ENCODE peak calls at places on chromosomes 12 and 14, in ten cellular contexts. P is heart left ventricle, B is HCT116, Q is stomach, Y is RWPE1, A is fibroblast of lung, D is kidney epithelial cell, Z is astrocyte of the cerebellum, G is H9, N is brain microvascular endothelial cell. T is an unnamed sample.

GRCh38 chr12:124188059-124188458 is 106.8 kb upstream of the RFLNA start:
- DNase-seq in A (no peak), B (no peak), Z (no peak), D (no peak), G (no peak), Q (no peak), Y (no peak), P (no peak), N (no peak), T (no peak)

GRCh38 chr14:99773496-99774203 is 19.6 kb upstream of the EML1 start:
- DNase-seq in G (no peak), B (no peak), Q (no peak), N (no peak), D (no peak), P (no peak), Y (no peak), A (no peak), Z (no peak), T (no peak)

GRCh38 chr12:124273630-124274029 is 21.3 kb upstream of the RFLNA start:
- DNase-seq in B (peak; percentile 79), Z (no peak), D (peak; percentile 26), A (peak; percentile 19), G (peak; percentile 89), Y (peak; percentile 50), Q (no peak), N (peak; percentile 47), P (no peak), T (peak; percentile 26)

GRCh38 chr14:104882325-104882973 is 17.4 kb downstream of the CEP170B start:
- DNase-seq in N (no peak), Z (no peak), G (peak; percentile 96), D (no peak), Q (peak; percentile 83), Y (peak; percentile 92), P (no peak), B (peak; percentile 36), A (no peak), T (no peak)

GRCh38 chr12:121774968-121775474 is 18.5 kb downstream of the RHOF start:
- DNase-seq in P (no peak), D (no peak), B (no peak), G (no peak), A (no peak), Y (no peak), Z (no peak), Q (no peak), N (no peak), T (no peak)

GRCh38 chr12:55720894-55721444 is 776 bp downstream of the RDH5 start:
- DNase-seq in B (peak; percentile 66), N (peak; percentile 76), Y (peak; percentile 65), P (peak; percentile 54), Z (no peak), D (no peak), Q (peak; percentile 85), G (peak; percentile 84), A (peak; percentile 93), T (peak; percentile 94)

GRCh38 chr12:110230655-110231054 is 50.4 kb upstream of the ATP2A2 start:
- DNase-seq in P (no peak), N (no peak), Z (no peak), Y (no peak), G (no peak), Q (no peak), D (no peak), A (no peak), B (no peak), T (no peak)

GRCh38 chr12:123058471-123058870 is 78.0 kb downstream of the ARL6IP4 start:
- DNase-seq in Z (no peak), Y (no peak), Q (no peak), N (no peak), P (no peak), B (no peak), A (no peak), G (no peak), D (no peak), T (no peak)

GRCh38 chr12:58068706-58069105 is 127.3 kb downstream of the ATP23 start:
- DNase-seq in G (no peak), P (no peak), B (no peak), Y (no peak), Z (no peak), D (no peak), N (no peak), A (no peak), Q (no peak), T (no peak)

GRCh38 chr14:24298892-24299254 is 707 bp downstream of the DHRS1 start:
- DNase-seq in B (peak; percentile 24), Q (no peak), Y (peak; percentile 91), A (peak; percentile 20), Z (no peak), N (peak; percentile 52), G (peak; percentile 38), D (peak; percentile 48), P (no peak), T (peak; percentile 54)

DNA sequence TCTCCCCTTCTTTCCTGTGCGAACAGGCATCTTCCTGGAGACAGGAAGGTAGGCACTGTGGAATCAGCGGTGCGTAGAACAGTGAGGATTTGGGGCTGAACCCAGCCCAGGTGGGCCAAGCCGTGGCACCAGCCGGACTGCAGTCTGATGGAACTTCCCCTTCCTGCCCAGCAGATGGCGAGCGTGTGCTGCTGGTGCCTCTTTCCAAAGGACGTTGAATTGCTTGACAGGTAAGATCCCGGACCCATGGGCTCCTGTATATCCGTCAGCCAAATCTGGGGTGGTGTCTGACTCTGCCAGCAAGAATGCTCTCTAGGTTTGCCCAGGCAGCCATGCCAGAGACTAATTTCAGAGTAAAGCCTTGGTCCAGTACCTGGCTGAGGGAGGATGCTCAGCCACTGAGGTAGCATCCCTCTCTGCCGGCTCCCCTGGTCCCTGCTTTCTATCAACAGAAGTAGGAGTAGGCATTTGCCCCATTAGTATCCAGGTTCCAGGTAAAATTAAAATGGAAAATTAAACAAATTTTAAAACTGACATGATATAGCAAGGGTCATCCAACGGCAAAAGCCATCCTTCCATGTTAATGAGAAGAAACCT is 21.1 kb upstream of the KCNA5 start:
- DNase-seq in D (no peak), Q (peak; percentile 44), A (peak; percentile 47), B (peak; percentile 29), P (peak; percentile 32), N (no peak), Y (peak; percentile 53), Z (peak; percentile 26), G (peak; percentile 87), T (peak; percentile 25)
- TF ChIP-seq CTCF in D (peak; percentile 95), Q (peak; percentile 79), A (peak; percentile 83), B (peak; percentile 84), P (peak; percentile 90), N (peak; percentile 93), Y (peak; percentile 67), Z (peak; percentile 94), G (peak; percentile 96), T (peak; percentile 93)

GRCh38 chr12:49232940-49233841 is 31.7 kb upstream of the TUBA1C start:
- DNase-seq in A (peak; percentile 52), Y (no peak), Z (no peak), N (peak; percentile 62), D (no peak), Q (peak; percentile 37), P (peak; percentile 73), G (peak; percentile 71), B (no peak), T (peak; percentile 61)
- TF ChIP-seq CTCF in A (no peak), Y (no peak), Z (peak; percentile 20), N (peak; percentile 58), D (no peak), Q (no peak), P (no peak), G (no peak), B (no peak), T (peak; percentile 36)

GRCh38 chr12:127025545-127025944 is 1241.4 kb upstream of the TMEM132C start:
- DNase-seq in N (no peak), D (no peak), A (no peak), B (no peak), Q (no peak), Y (peak; percentile 14), P (no peak), Z (no peak), G (no peak), T (peak; percentile 8)
- TF ChIP-seq CTCF in N (peak; percentile 27), D (peak; percentile 13), A (no peak), B (peak; percentile 45), Q (no peak), Y (no peak), P (no peak), Z (no peak), G (no peak), T (peak; percentile 20)

DNA sequence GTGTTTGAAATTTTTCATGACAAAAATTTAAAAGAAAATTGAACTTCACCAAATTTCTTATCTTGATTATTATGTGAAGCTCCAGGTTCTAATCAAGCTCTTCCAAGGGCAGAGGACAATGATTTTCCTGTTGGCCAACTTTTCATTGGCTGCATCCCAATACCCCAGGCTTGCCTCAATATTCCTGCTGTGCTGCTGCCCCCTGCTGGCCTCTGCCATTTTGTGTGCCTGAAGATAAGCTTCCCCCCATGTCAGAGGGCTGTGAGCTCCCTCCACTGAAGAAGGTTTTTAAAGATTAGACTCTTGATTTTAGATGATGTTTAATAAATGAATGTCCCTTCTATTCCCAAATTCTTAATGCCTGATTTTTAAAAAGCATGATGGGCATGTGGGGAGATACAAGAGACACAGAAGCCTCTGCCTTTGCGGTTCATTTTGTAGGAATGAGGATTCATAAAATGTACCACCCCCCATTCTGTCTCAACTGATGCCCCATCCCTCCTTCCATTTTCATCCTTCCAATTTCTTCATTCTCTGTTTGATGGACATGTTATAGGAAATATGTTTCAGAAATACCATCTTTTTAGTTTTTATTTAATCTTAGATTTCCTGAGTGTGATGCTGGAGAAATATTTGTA is 76.7 kb upstream of the RGS6 start:
- DNase-seq in Q (peak; percentile 41), N (peak; percentile 73), G (peak; percentile 56), D (peak; percentile 5), A (peak; percentile 70), P (peak; percentile 61), Z (peak; percentile 44), Y (peak; percentile 53), B (peak; percentile 46), T (peak; percentile 69)
- TF ChIP-seq CTCF in Q (peak; percentile 45), N (peak; percentile 87), G (peak; percentile 83), D (peak; percentile 72), A (peak; percentile 80), P (peak; percentile 55), Z (peak; percentile 73), Y (peak; percentile 38), B (peak; percentile 91), T (peak; percentile 81)

GRCh38 chr12:114321524-114321923 is 84.4 kb downstream of the TBX5 start:
- DNase-seq in D (no peak), N (no peak), A (no peak), P (no peak), G (no peak), Z (no peak), Y (no peak), B (no peak), Q (no peak), T (no peak)
- TF ChIP-seq CTCF in D (no peak), N (no peak), A (no peak), P (no peak), G (no peak), Z (no peak), Y (no peak), B (no peak), Q (no peak), T (no peak)

DNA sequence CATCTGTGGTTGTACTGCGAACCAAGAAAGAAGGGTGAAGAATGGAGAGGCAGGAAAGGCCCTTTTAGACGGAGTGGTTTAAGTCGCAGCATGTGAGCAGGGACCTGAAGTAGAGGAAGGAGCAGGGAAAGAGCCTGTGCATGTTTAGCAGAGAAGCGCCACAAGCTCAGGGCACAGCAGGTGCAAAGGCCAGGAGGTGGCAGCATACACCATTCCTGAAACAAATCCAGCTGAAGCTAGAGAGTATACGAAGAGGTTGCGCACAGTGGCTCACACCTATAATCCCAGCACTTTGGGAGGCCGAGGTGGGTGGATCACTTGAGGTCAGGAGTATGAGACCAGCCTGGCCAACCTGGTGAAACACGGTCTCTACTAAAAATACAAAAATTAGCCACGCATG is 49.9 kb downstream of the HELB start:
- DNase-seq in Y (no peak), Q (no peak), Z (no peak), B (peak; percentile 19), P (no peak), A (peak; percentile 9), D (no peak), G (peak; percentile 91), N (peak; percentile 29), T (no peak)
- TF ChIP-seq CTCF in Y (peak; percentile 14), Q (no peak), Z (peak; percentile 44), B (peak; percentile 63), P (peak; percentile 24), A (peak; percentile 24), D (peak; percentile 43), G (peak; percentile 76), N (peak; percentile 67), T (peak; percentile 51)

T was measured in astrocyte of the spinal cord.